ENCODE peak calls at places on chromosomes 7 and 10, in six cellular contexts. O is ovary, B is Peyer's patch, K is IMR-90, W is stomach, H is upper lobe of left lung. R is an unnamed sample. For H3K4me1, the result is how much of the 10 kb centered on the place peaks cover.

GRCh38 chr7:1855396-1856160 is 185.5 kb downstream of the ELFN1 start:
- DNase-seq in O (no peak), B (peak), K (no peak), W (no peak), H (peak), R (peak)

GRCh38 chr10:126561499-126562208 is 108.8 kb downstream of the C10orf90 start:
- DNase-seq in O (no peak), B (no peak), K (no peak), W (no peak), H (peak), R (no peak)

GRCh38 chr7:155374276-155375252 is 76.9 kb downstream of the INSIG1 start:
- DNase-seq in O (no peak), B (no peak), K (no peak), W (no peak), H (peak), R (no peak)

GRCh38 chr7:111987115-111987826 is 218.9 kb downstream of the DOCK4 start:
- DNase-seq in O (no peak), B (no peak), K (peak), W (no peak), H (no peak), R (no peak)

GRCh38 chr7:16644624-16644986 is 949 bp downstream of the ANKMY2 start:
- DNase-seq in O (peak), B (peak), K (peak), W (peak), H (peak), R (peak)

GRCh38 chr10:48604408-48605263 is at the start of gene ARHGAP22:
- DNase-seq in O (peak), B (peak), K (peak), W (no peak), H (peak), R (no peak)

GRCh38 chr7:94696981-94697670 is 41.2 kb upstream of the SGCE start:
- DNase-seq in O (peak), B (no peak), K (peak), W (peak), H (no peak), R (no peak)

GRCh38 chr10:79270471-79271246 is 76.6 kb upstream of the PPIF start:
- DNase-seq in O (no peak), B (no peak), K (no peak), W (no peak), H (no peak), R (peak)

GRCh38 chr7:30116771-30117170 is 18.0 kb upstream of the MTURN start:
- DNase-seq in O (no peak), B (no peak), K (no peak), W (no peak), H (no peak), R (no peak)

GRCh38 chr10:43959364-43959763 is 310.7 kb upstream of the ZNF32 start:
- DNase-seq in O (no peak), B (no peak), K (no peak), W (no peak), H (no peak), R (no peak)

GRCh38 chr7:90178592-90179279 is 24.5 kb downstream of the STEAP1 start:
- DNase-seq in O (no peak), B (no peak), K (peak), W (no peak), H (no peak), R (no peak)

GRCh38 chr7:26195182-26195581 is 5.4 kb downstream of the HNRNPA2B1 start:
- DNase-seq in O (no peak), B (no peak), K (no peak), W (no peak), H (no peak), R (no peak)

GRCh38 chr10:52525761-52526160 is 211.7 kb downstream of the DKK1 start:
- DNase-seq in O (no peak), B (no peak), K (peak), W (no peak), H (no peak), R (no peak)

GRCh38 chr7:157129200-157129599 is 9.5 kb upstream of the UBE3C start:
- DNase-seq in O (no peak), B (no peak), K (no peak), W (no peak), H (no peak), R (no peak)

GRCh38 chr7:116588225-116588624 is 63.4 kb downstream of the CAV1 start:
- DNase-seq in O (no peak), B (no peak), K (peak), W (no peak), H (no peak), R (no peak)

GRCh38 chr7:45007106-45007505 is 7.1 kb downstream of the CCM2 start:
- DNase-seq in O (no peak), B (no peak), K (no peak), W (no peak), H (no peak), R (no peak)

GRCh38 chr10:76558586-76558985 is 1079.0 kb downstream of the KCNMA1 start:
- DNase-seq in O (peak), B (no peak), K (peak), W (peak), H (no peak), R (no peak)

GRCh38 chr10:5589963-5590511 is 65.3 kb downstream of the CALML3 start:
- DNase-seq in O (no peak), B (no peak), K (peak), W (no peak), H (no peak), R (no peak)

GRCh38 chr7:134046594-134047128 is 80.5 kb upstream of the LRGUK start:
- DNase-seq in O (no peak), B (no peak), K (no peak), W (no peak), H (no peak), R (no peak)

GRCh38 chr10:97333351-97333600 is 1.3 kb downstream of the FRAT2 start:
- DNase-seq in O (peak), B (no peak), K (peak), W (no peak), H (no peak), R (no peak)

DNA sequence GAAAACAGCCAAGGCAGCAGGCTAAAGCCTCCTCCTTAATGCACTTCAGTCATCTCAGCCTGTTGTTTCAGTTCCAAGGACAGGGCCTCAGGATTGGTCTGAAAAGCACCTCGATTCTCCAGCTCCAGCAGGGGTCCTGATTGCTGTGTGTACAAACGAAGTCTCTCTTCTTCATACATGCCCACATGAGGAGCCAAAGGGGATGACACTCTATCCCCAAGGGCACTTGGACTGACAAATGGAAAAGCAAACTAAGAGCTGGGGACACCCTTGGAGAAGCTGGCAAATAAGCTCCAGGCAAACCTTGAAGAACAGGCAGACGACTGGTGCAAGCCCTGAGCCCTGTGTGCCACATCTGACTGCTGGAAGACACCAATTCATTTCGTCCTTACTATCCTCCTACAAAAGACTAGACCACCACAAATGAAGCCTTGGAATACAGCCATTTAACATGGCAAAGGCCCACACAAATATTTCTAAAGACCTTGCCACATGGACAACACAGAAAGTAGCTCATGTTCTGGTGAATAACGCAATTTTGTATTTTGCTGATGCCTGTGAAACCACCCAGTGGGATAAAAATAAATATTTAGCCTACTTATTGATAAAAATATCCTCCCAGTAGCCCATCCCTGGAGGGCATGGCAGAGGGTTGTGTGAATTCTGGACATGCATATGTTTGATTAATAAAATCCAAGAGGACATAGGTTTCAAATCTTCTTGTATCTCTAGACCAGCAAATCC is 61.9 kb downstream of the PARD3 start:
- DNase-seq in O (no peak), B (no peak), K (no peak), W (no peak), H (no peak), R (no peak)
- H3K4me1 ChIP-seq in O (under half), B (under half), K (under half), W (half or more), H (under half), R (under half)

DNA sequence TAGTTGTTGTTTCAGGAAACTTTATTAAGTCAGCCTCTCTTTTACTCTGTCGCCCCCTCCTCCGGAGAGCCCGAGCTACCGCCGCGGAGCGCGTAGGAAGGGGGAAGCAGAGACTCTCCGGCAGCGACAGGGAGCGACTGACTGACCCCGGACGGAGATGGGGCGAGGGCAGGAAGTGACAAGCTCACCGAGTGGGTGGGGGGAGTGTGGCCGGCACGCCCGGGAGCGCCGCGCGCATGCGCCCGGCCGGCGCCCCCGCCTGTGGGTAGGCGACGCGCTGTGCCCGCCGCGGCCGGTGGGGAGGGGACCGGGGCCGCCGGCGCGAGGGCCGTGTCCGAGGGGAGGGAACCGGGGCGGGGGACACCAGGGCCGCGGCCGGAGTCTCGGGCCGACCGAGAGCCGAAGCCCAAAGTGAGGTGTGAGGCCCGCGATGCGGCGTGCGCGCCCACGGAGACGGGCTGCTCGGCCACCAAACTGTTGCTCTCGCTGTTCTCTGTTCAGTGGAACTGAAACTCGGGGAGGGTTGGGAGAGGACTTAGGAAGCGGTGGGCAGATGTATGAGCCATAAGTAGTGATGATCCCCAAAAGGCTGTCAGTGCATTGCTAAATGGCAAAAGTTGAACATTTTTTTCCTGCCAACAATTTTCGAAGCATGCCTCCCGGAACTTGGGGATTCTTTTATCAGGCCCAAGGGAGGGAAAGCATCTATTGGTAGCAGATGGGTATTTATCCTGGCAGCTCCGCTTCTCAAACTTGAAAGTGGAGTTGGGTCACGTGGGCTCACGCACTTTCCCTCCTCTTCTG is at the start of gene ZNF800:
- DNase-seq in O (peak), B (peak), K (peak), W (peak), H (peak), R (peak)
- TF ChIP-seq POLR2A in O (peak), B (peak), K (peak), W (no peak), H (peak), R (peak)

GRCh38 chr10:103149991-103150622 is 43.0 kb downstream of the NT5C2 start:
- DNase-seq in O (no peak), B (no peak), K (no peak), W (no peak), H (no peak), R (no peak)
- H3K4me1 ChIP-seq in O (under half), B (under half), K (under half), W (half or more), H (under half), R (under half)

GRCh38 chr7:140924019-140924820 is 509 bp downstream of the BRAF start:
- DNase-seq in O (peak), B (peak), K (peak), W (peak), H (peak), R (peak)

GRCh38 chr7:140922741-140923345 is 1.9 kb downstream of the BRAF start:
- DNase-seq in O (no peak), B (no peak), K (no peak), W (no peak), H (no peak), R (no peak)

GRCh38 chr7:140926021-140926812 is 1.5 kb upstream of the BRAF start:
- DNase-seq in O (no peak), B (no peak), K (no peak), W (no peak), H (no peak), R (no peak)

GRCh38 chr7:140923358-140924006 is 1.2 kb downstream of the BRAF start:
- DNase-seq in O (no peak), B (no peak), K (no peak), W (no peak), H (no peak), R (no peak)

DNA sequence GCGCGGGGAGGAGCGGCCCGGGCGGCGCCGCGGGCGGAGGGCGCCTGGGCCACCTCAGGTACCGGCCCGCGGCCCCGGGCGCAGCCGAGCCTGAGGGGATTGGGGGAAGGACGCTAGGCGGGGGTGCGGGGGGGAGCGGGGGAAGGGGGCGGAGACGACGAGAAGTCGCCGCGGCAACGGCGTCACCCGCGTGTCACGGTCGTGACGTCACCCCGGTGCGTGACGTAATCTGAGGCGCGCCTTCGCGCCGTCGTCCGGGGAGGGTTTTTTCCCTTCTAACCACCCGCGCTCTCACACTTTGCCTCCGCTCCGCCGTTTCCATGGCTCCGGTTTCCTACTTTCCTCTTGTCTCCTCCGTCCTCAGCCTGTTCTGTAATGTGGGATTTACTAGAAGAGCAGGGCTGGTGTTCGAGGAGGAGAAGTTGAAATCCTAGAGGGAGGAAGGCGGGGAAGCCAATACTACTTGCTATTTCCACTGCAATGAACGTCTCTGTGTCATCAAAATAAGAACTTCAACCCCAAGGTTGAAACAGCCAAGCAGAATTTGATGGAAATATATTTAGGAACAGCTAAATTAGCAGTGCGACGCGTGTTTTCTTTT is at the start of gene BRAF:
- DNase-seq in O (peak), B (peak), K (peak), W (peak), H (peak), R (peak)
- TF ChIP-seq POLR2A in O (peak), B (no peak), K (no peak), W (no peak), H (peak), R (peak)

DNA sequence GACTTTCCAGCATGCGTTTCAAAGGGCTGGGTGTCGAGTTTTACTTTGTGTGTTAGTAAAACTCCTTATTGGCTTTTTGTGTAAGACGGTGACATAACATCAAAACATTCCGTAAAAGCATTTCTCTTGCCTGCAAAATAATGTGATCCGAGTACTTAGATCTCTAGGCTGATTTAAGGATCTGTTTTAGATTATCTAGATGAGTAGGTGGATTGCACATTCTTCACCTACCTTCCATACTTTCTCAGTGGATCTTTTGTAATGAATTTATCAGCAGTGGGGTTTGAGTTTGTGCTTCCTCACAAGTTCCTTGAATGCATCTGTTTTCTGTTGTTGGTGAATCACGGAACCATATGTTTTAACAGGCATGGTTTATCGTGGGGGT is 7.6 kb downstream of the RABGEF1 start:
- DNase-seq in O (no peak), B (no peak), K (no peak), W (no peak), H (no peak), R (no peak)
- H3K4me1 ChIP-seq in O (under half), B (under half), K (under half), W (half or more), H (under half), R (under half)

DNA sequence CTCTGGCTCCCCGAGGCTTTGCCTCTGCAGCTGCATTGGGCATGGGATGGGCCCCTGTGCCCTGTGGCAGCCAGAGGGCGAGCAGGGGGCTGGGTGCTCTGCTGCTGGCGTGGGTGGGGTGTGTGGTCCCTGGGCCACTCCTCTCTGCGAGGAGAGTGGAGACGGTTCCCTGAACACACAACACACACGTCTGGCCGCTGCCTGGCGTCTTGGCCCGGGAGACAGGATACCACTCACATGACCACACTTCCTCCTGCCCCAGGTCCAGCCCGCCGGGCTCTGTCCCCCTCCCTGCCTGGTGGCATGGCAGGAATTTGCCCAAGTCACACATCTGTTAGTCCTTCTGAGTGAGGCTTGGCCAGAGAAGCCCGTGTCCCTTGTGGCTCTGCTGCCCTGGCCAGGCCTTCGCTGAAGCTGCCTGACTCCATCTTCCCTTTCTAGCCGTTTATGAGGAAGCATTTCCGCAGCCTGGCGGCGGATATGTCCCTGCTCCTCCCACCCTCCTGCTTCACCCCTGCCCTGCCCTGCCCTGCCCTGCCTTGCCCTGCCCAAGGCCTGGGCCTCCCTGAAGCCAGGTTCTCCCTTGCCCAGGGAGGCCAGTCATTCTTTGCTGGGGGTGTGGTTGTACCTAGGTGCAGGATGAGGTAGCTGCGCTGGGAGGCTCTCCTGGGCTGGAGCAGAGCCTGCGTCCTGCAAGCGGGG is 3.0 kb downstream of the BRI3 start:
- DNase-seq in O (peak), B (peak), K (peak), W (peak), H (peak), R (no peak)
- TF ChIP-seq POLR2A in O (no peak), B (peak), K (no peak), W (no peak), H (no peak), R (no peak)